ENCODE peak calls at places on chromosomes 3 and 15, in six cellular contexts. One of them, this sample, is unnamed.

GRCh38 chr3:101518421-101518871 is 5.4 kb upstream of the SENP7 start:
- DNase-seq in effector memory CD8-positive, alpha-beta T cell: peak
- DNase-seq in Caki2: peak
- DNase-seq in kidney tubule cell: peak
- DNase-seq in activated CD8-positive, alpha-beta memory T cell treated with anti-CD3 and anti-CD28 coated beads, Interleukin-2, amount 50 U/mL, for 48 hours: peak
- DNase-seq in iPS DF 6.9: no peak
- DNase-seq in this sample: no peak

GRCh38 chr3:60812544-60812943 is 438.7 kb downstream of the FHIT start:
- DNase-seq in Caki2: no peak
- DNase-seq in iPS DF 6.9: no peak
- DNase-seq in effector memory CD8-positive, alpha-beta T cell: no peak
- DNase-seq in kidney tubule cell: peak
- DNase-seq in activated CD8-positive, alpha-beta memory T cell treated with anti-CD3 and anti-CD28 coated beads, Interleukin-2, amount 50 U/mL, for 48 hours: no peak
- DNase-seq in this sample: no peak

GRCh38 chr15:42549052-42549491 is 434 bp downstream of the HAUS2 start:
- DNase-seq in activated CD8-positive, alpha-beta memory T cell treated with anti-CD3 and anti-CD28 coated beads, Interleukin-2, amount 50 U/mL, for 48 hours: no peak
- DNase-seq in effector memory CD8-positive, alpha-beta T cell: no peak
- DNase-seq in iPS DF 6.9: no peak
- DNase-seq in kidney tubule cell: no peak
- DNase-seq in Caki2: no peak
- DNase-seq in this sample: no peak

GRCh38 chr15:36278219-36278618 is 301.2 kb upstream of the CDIN1 start:
- DNase-seq in Caki2: peak
- DNase-seq in effector memory CD8-positive, alpha-beta T cell: no peak
- DNase-seq in kidney tubule cell: peak
- DNase-seq in iPS DF 6.9: no peak
- DNase-seq in activated CD8-positive, alpha-beta memory T cell treated with anti-CD3 and anti-CD28 coated beads, Interleukin-2, amount 50 U/mL, for 48 hours: no peak
- DNase-seq in this sample: no peak

GRCh38 chr3:110815008-110815583 is 256.5 kb upstream of the NECTIN3 start:
- DNase-seq in kidney tubule cell: peak
- DNase-seq in iPS DF 6.9: no peak
- DNase-seq in activated CD8-positive, alpha-beta memory T cell treated with anti-CD3 and anti-CD28 coated beads, Interleukin-2, amount 50 U/mL, for 48 hours: no peak
- DNase-seq in Caki2: no peak
- DNase-seq in effector memory CD8-positive, alpha-beta T cell: no peak
- DNase-seq in this sample: no peak

GRCh38 chr3:195118671-195119070 is 152.3 kb downstream of the XXYLT1 start:
- DNase-seq in kidney tubule cell: no peak
- DNase-seq in Caki2: no peak
- DNase-seq in effector memory CD8-positive, alpha-beta T cell: no peak
- DNase-seq in iPS DF 6.9: no peak
- DNase-seq in activated CD8-positive, alpha-beta memory T cell treated with anti-CD3 and anti-CD28 coated beads, Interleukin-2, amount 50 U/mL, for 48 hours: no peak
- DNase-seq in this sample: no peak

GRCh38 chr15:33234019-33234418 is 39.5 kb upstream of the FMN1 start:
- DNase-seq in kidney tubule cell: peak
- DNase-seq in Caki2: peak
- DNase-seq in effector memory CD8-positive, alpha-beta T cell: no peak
- DNase-seq in activated CD8-positive, alpha-beta memory T cell treated with anti-CD3 and anti-CD28 coated beads, Interleukin-2, amount 50 U/mL, for 48 hours: no peak
- DNase-seq in iPS DF 6.9: no peak
- DNase-seq in this sample: no peak

GRCh38 chr3:136444581-136444980 is 194.4 kb downstream of the PCCB start:
- DNase-seq in activated CD8-positive, alpha-beta memory T cell treated with anti-CD3 and anti-CD28 coated beads, Interleukin-2, amount 50 U/mL, for 48 hours: no peak
- DNase-seq in kidney tubule cell: no peak
- DNase-seq in effector memory CD8-positive, alpha-beta T cell: no peak
- DNase-seq in Caki2: no peak
- DNase-seq in iPS DF 6.9: no peak
- DNase-seq in this sample: no peak

GRCh38 chr3:128070898-128071591 is 18.8 kb downstream of the SEC61A1 start:
- DNase-seq in iPS DF 6.9: no peak
- DNase-seq in activated CD8-positive, alpha-beta memory T cell treated with anti-CD3 and anti-CD28 coated beads, Interleukin-2, amount 50 U/mL, for 48 hours: peak
- DNase-seq in kidney tubule cell: no peak
- DNase-seq in effector memory CD8-positive, alpha-beta T cell: no peak
- DNase-seq in Caki2: no peak
- DNase-seq in this sample: no peak

GRCh38 chr3:105417538-105418289 is 51.0 kb downstream of the ALCAM start:
- DNase-seq in effector memory CD8-positive, alpha-beta T cell: no peak
- DNase-seq in Caki2: no peak
- DNase-seq in activated CD8-positive, alpha-beta memory T cell treated with anti-CD3 and anti-CD28 coated beads, Interleukin-2, amount 50 U/mL, for 48 hours: no peak
- DNase-seq in iPS DF 6.9: no peak
- DNase-seq in kidney tubule cell: no peak
- DNase-seq in this sample: no peak

GRCh38 chr3:37210230-37210629 is 35.8 kb upstream of the LRRFIP2 start:
- DNase-seq in activated CD8-positive, alpha-beta memory T cell treated with anti-CD3 and anti-CD28 coated beads, Interleukin-2, amount 50 U/mL, for 48 hours: no peak
- DNase-seq in kidney tubule cell: no peak
- DNase-seq in iPS DF 6.9: no peak
- DNase-seq in Caki2: no peak
- DNase-seq in effector memory CD8-positive, alpha-beta T cell: no peak
- DNase-seq in this sample: no peak

GRCh38 chr15:87874896-87875661 is 381.5 kb downstream of the NTRK3 start:
- DNase-seq in Caki2: no peak
- DNase-seq in activated CD8-positive, alpha-beta memory T cell treated with anti-CD3 and anti-CD28 coated beads, Interleukin-2, amount 50 U/mL, for 48 hours: no peak
- DNase-seq in iPS DF 6.9: no peak
- DNase-seq in kidney tubule cell: no peak
- DNase-seq in effector memory CD8-positive, alpha-beta T cell: no peak
- DNase-seq in this sample: no peak

GRCh38 chr3:56702487-56703315 is 19.6 kb upstream of the TASOR start:
- DNase-seq in activated CD8-positive, alpha-beta memory T cell treated with anti-CD3 and anti-CD28 coated beads, Interleukin-2, amount 50 U/mL, for 48 hours: no peak
- DNase-seq in iPS DF 6.9: peak
- DNase-seq in Caki2: peak
- DNase-seq in kidney tubule cell: peak
- DNase-seq in effector memory CD8-positive, alpha-beta T cell: peak
- DNase-seq in this sample: peak

GRCh38 chr3:57570051-57570450 is 14.0 kb downstream of the PDE12 start:
- DNase-seq in activated CD8-positive, alpha-beta memory T cell treated with anti-CD3 and anti-CD28 coated beads, Interleukin-2, amount 50 U/mL, for 48 hours: no peak
- DNase-seq in kidney tubule cell: no peak
- DNase-seq in iPS DF 6.9: no peak
- DNase-seq in Caki2: no peak
- DNase-seq in effector memory CD8-positive, alpha-beta T cell: no peak
- DNase-seq in this sample: no peak

GRCh38 chr15:57306944-57307411 is 69.3 kb upstream of the CGNL1 start:
- DNase-seq in iPS DF 6.9: no peak
- DNase-seq in kidney tubule cell: no peak
- DNase-seq in Caki2: no peak
- DNase-seq in effector memory CD8-positive, alpha-beta T cell: no peak
- DNase-seq in activated CD8-positive, alpha-beta memory T cell treated with anti-CD3 and anti-CD28 coated beads, Interleukin-2, amount 50 U/mL, for 48 hours: no peak
- DNase-seq in this sample: no peak

GRCh38 chr15:75801859-75802593 is 41.2 kb upstream of the UBE2Q2 start:
- DNase-seq in kidney tubule cell: peak
- DNase-seq in iPS DF 6.9: peak
- DNase-seq in Caki2: peak
- DNase-seq in activated CD8-positive, alpha-beta memory T cell treated with anti-CD3 and anti-CD28 coated beads, Interleukin-2, amount 50 U/mL, for 48 hours: peak
- DNase-seq in effector memory CD8-positive, alpha-beta T cell: peak
- DNase-seq in this sample: peak

GRCh38 chr3:62688050-62688449 is 187.2 kb downstream of the CADPS start:
- DNase-seq in Caki2: no peak
- DNase-seq in iPS DF 6.9: no peak
- DNase-seq in effector memory CD8-positive, alpha-beta T cell: no peak
- DNase-seq in kidney tubule cell: no peak
- DNase-seq in activated CD8-positive, alpha-beta memory T cell treated with anti-CD3 and anti-CD28 coated beads, Interleukin-2, amount 50 U/mL, for 48 hours: no peak
- DNase-seq in this sample: no peak

GRCh38 chr3:14440531-14441239 is 38.3 kb downstream of the SLC6A6 start:
- DNase-seq in kidney tubule cell: peak
- DNase-seq in iPS DF 6.9: no peak
- DNase-seq in activated CD8-positive, alpha-beta memory T cell treated with anti-CD3 and anti-CD28 coated beads, Interleukin-2, amount 50 U/mL, for 48 hours: no peak
- DNase-seq in effector memory CD8-positive, alpha-beta T cell: no peak
- DNase-seq in Caki2: no peak
- DNase-seq in this sample: no peak

GRCh38 chr3:48338635-48339034 is 5.2 kb upstream of the SPINK8 start:
- DNase-seq in effector memory CD8-positive, alpha-beta T cell: no peak
- DNase-seq in activated CD8-positive, alpha-beta memory T cell treated with anti-CD3 and anti-CD28 coated beads, Interleukin-2, amount 50 U/mL, for 48 hours: no peak
- DNase-seq in kidney tubule cell: no peak
- DNase-seq in iPS DF 6.9: no peak
- DNase-seq in Caki2: no peak
- DNase-seq in this sample: no peak

GRCh38 chr3:172848910-172849309 is 98.4 kb downstream of the ECT2 start:
- DNase-seq in Caki2: peak
- DNase-seq in effector memory CD8-positive, alpha-beta T cell: no peak
- DNase-seq in iPS DF 6.9: no peak
- DNase-seq in activated CD8-positive, alpha-beta memory T cell treated with anti-CD3 and anti-CD28 coated beads, Interleukin-2, amount 50 U/mL, for 48 hours: no peak
- DNase-seq in kidney tubule cell: peak
- DNase-seq in this sample: no peak

GRCh38 chr3:85801955-85802354 is 843.2 kb downstream of the CADM2 start:
- DNase-seq in Caki2: no peak
- DNase-seq in activated CD8-positive, alpha-beta memory T cell treated with anti-CD3 and anti-CD28 coated beads, Interleukin-2, amount 50 U/mL, for 48 hours: no peak
- DNase-seq in kidney tubule cell: peak
- DNase-seq in effector memory CD8-positive, alpha-beta T cell: no peak
- DNase-seq in iPS DF 6.9: peak
- DNase-seq in this sample: no peak

GRCh38 chr3:125435231-125435630 is 60.1 kb upstream of the ZNF148 start:
- DNase-seq in kidney tubule cell: no peak
- DNase-seq in iPS DF 6.9: no peak
- DNase-seq in Caki2: no peak
- DNase-seq in effector memory CD8-positive, alpha-beta T cell: no peak
- DNase-seq in activated CD8-positive, alpha-beta memory T cell treated with anti-CD3 and anti-CD28 coated beads, Interleukin-2, amount 50 U/mL, for 48 hours: no peak
- DNase-seq in this sample: no peak

GRCh38 chr3:126358038-126358815 is 1.0 kb upstream of the KLF15 start:
- DNase-seq in effector memory CD8-positive, alpha-beta T cell: no peak
- DNase-seq in iPS DF 6.9: peak
- DNase-seq in Caki2: no peak
- DNase-seq in kidney tubule cell: no peak
- DNase-seq in activated CD8-positive, alpha-beta memory T cell treated with anti-CD3 and anti-CD28 coated beads, Interleukin-2, amount 50 U/mL, for 48 hours: no peak
- DNase-seq in this sample: no peak

GRCh38 chr3:197892162-197892561 is 57.8 kb upstream of the RPL35A start:
- DNase-seq in iPS DF 6.9: no peak
- DNase-seq in activated CD8-positive, alpha-beta memory T cell treated with anti-CD3 and anti-CD28 coated beads, Interleukin-2, amount 50 U/mL, for 48 hours: no peak
- DNase-seq in effector memory CD8-positive, alpha-beta T cell: no peak
- DNase-seq in Caki2: no peak
- DNase-seq in kidney tubule cell: no peak
- DNase-seq in this sample: no peak

GRCh38 chr3:157752952-157753351 is 249.7 kb upstream of the VEPH1 start:
- DNase-seq in effector memory CD8-positive, alpha-beta T cell: no peak
- DNase-seq in kidney tubule cell: no peak
- DNase-seq in activated CD8-positive, alpha-beta memory T cell treated with anti-CD3 and anti-CD28 coated beads, Interleukin-2, amount 50 U/mL, for 48 hours: no peak
- DNase-seq in Caki2: no peak
- DNase-seq in iPS DF 6.9: no peak
- DNase-seq in this sample: no peak

GRCh38 chr15:73882761-73883419 is 9.5 kb downstream of the TBC1D21 start:
- DNase-seq in kidney tubule cell: no peak
- DNase-seq in activated CD8-positive, alpha-beta memory T cell treated with anti-CD3 and anti-CD28 coated beads, Interleukin-2, amount 50 U/mL, for 48 hours: no peak
- DNase-seq in iPS DF 6.9: no peak
- DNase-seq in effector memory CD8-positive, alpha-beta T cell: no peak
- DNase-seq in Caki2: no peak
- DNase-seq in this sample: no peak

GRCh38 chr3:133765256-133765655 is 19.1 kb downstream of the TF start:
- DNase-seq in activated CD8-positive, alpha-beta memory T cell treated with anti-CD3 and anti-CD28 coated beads, Interleukin-2, amount 50 U/mL, for 48 hours: no peak
- DNase-seq in Caki2: no peak
- DNase-seq in effector memory CD8-positive, alpha-beta T cell: no peak
- DNase-seq in iPS DF 6.9: no peak
- DNase-seq in kidney tubule cell: no peak
- DNase-seq in this sample: no peak

GRCh38 chr3:140092883-140093536 is 158.0 kb downstream of the CLSTN2 start:
- DNase-seq in effector memory CD8-positive, alpha-beta T cell: no peak
- DNase-seq in kidney tubule cell: no peak
- DNase-seq in Caki2: no peak
- DNase-seq in iPS DF 6.9: no peak
- DNase-seq in activated CD8-positive, alpha-beta memory T cell treated with anti-CD3 and anti-CD28 coated beads, Interleukin-2, amount 50 U/mL, for 48 hours: no peak
- DNase-seq in this sample: no peak

GRCh38 chr15:39589815-39590644 is 9.2 kb downstream of the THBS1 start:
- DNase-seq in kidney tubule cell: peak
- DNase-seq in effector memory CD8-positive, alpha-beta T cell: no peak
- DNase-seq in activated CD8-positive, alpha-beta memory T cell treated with anti-CD3 and anti-CD28 coated beads, Interleukin-2, amount 50 U/mL, for 48 hours: no peak
- DNase-seq in Caki2: no peak
- DNase-seq in iPS DF 6.9: no peak
- DNase-seq in this sample: no peak

GRCh38 chr15:52134502-52135144 is 22.0 kb upstream of the BCL2L10 start:
- DNase-seq in effector memory CD8-positive, alpha-beta T cell: no peak
- DNase-seq in iPS DF 6.9: no peak
- DNase-seq in activated CD8-positive, alpha-beta memory T cell treated with anti-CD3 and anti-CD28 coated beads, Interleukin-2, amount 50 U/mL, for 48 hours: no peak
- DNase-seq in kidney tubule cell: no peak
- DNase-seq in Caki2: no peak
- DNase-seq in this sample: no peak

GRCh38 chr15:32750981-32751380 is 33.2 kb downstream of the GREM1 start:
- DNase-seq in effector memory CD8-positive, alpha-beta T cell: no peak
- DNase-seq in Caki2: no peak
- DNase-seq in kidney tubule cell: no peak
- DNase-seq in iPS DF 6.9: no peak
- DNase-seq in activated CD8-positive, alpha-beta memory T cell treated with anti-CD3 and anti-CD28 coated beads, Interleukin-2, amount 50 U/mL, for 48 hours: no peak
- DNase-seq in this sample: no peak

GRCh38 chr3:20511863-20512262 is 325.9 kb upstream of the SGO1 start:
- DNase-seq in Caki2: peak
- DNase-seq in kidney tubule cell: peak
- DNase-seq in iPS DF 6.9: peak
- DNase-seq in effector memory CD8-positive, alpha-beta T cell: no peak
- DNase-seq in activated CD8-positive, alpha-beta memory T cell treated with anti-CD3 and anti-CD28 coated beads, Interleukin-2, amount 50 U/mL, for 48 hours: no peak
- DNase-seq in this sample: no peak

GRCh38 chr15:66622677-66623076 is 56.9 kb upstream of the LCTL start:
- DNase-seq in Caki2: no peak
- DNase-seq in effector memory CD8-positive, alpha-beta T cell: no peak
- DNase-seq in iPS DF 6.9: no peak
- DNase-seq in activated CD8-positive, alpha-beta memory T cell treated with anti-CD3 and anti-CD28 coated beads, Interleukin-2, amount 50 U/mL, for 48 hours: no peak
- DNase-seq in kidney tubule cell: no peak
- DNase-seq in this sample: no peak

GRCh38 chr3:64291345-64291744 is 66.1 kb upstream of the PRICKLE2 start:
- DNase-seq in activated CD8-positive, alpha-beta memory T cell treated with anti-CD3 and anti-CD28 coated beads, Interleukin-2, amount 50 U/mL, for 48 hours: no peak
- DNase-seq in effector memory CD8-positive, alpha-beta T cell: no peak
- DNase-seq in Caki2: peak
- DNase-seq in iPS DF 6.9: no peak
- DNase-seq in kidney tubule cell: peak
- DNase-seq in this sample: no peak

GRCh38 chr15:81531141-81531592 is 157.2 kb upstream of the TMC3 start:
- DNase-seq in kidney tubule cell: no peak
- DNase-seq in effector memory CD8-positive, alpha-beta T cell: no peak
- DNase-seq in activated CD8-positive, alpha-beta memory T cell treated with anti-CD3 and anti-CD28 coated beads, Interleukin-2, amount 50 U/mL, for 48 hours: no peak
- DNase-seq in Caki2: no peak
- DNase-seq in iPS DF 6.9: no peak
- DNase-seq in this sample: no peak

GRCh38 chr3:60047426-60048200 is 997.8 kb upstream of the CFAP20DC start:
- DNase-seq in activated CD8-positive, alpha-beta memory T cell treated with anti-CD3 and anti-CD28 coated beads, Interleukin-2, amount 50 U/mL, for 48 hours: no peak
- DNase-seq in iPS DF 6.9: no peak
- DNase-seq in Caki2: no peak
- DNase-seq in effector memory CD8-positive, alpha-beta T cell: no peak
- DNase-seq in kidney tubule cell: no peak
- DNase-seq in this sample: no peak

GRCh38 chr15:31477851-31478250 is 151.2 kb downstream of the KLF13 start:
- DNase-seq in kidney tubule cell: no peak
- DNase-seq in activated CD8-positive, alpha-beta memory T cell treated with anti-CD3 and anti-CD28 coated beads, Interleukin-2, amount 50 U/mL, for 48 hours: no peak
- DNase-seq in iPS DF 6.9: no peak
- DNase-seq in effector memory CD8-positive, alpha-beta T cell: no peak
- DNase-seq in Caki2: no peak
- DNase-seq in this sample: no peak

GRCh38 chr15:74226761-74227540 is 9.2 kb upstream of the CCDC33 start:
- DNase-seq in effector memory CD8-positive, alpha-beta T cell: no peak
- DNase-seq in Caki2: no peak
- DNase-seq in iPS DF 6.9: no peak
- DNase-seq in kidney tubule cell: peak
- DNase-seq in activated CD8-positive, alpha-beta memory T cell treated with anti-CD3 and anti-CD28 coated beads, Interleukin-2, amount 50 U/mL, for 48 hours: no peak
- DNase-seq in this sample: no peak